ENCODE peak calls at places on chromosomes 12 and 14, in ten cellular contexts. One of them, this sample, is unnamed.

GRCh38 chr12:79935624-79936040 is 735 bp upstream of the PPP1R12A start:
- DNase-seq in activated T-helper 9 cell treated with anti-CD3 and anti-CD28 coated beads, Interleukin-2, amount 50 U/mL, for 16 hours: no peak
- DNase-seq in stimulated activated CD4-positive, alpha-beta T cell treated with anti-CD3 and anti-CD28 coated beads, Interleukin-12 subunit alpha, Interleukin-12 subunit beta, amount 100 ng/mL, for 48 hours: no peak
- DNase-seq in IMR-90: peak
- DNase-seq in AG04449: no peak
- DNase-seq in tibial artery: no peak
- DNase-seq in left lung: no peak
- DNase-seq in kidney tubule cell: peak
- DNase-seq in NCI-H1105: no peak
- DNase-seq in thyroid gland: peak
- DNase-seq in this sample: no peak

GRCh38 chr14:73027984-73028383 is 1.1 kb upstream of the ZFYVE1 start:
- DNase-seq in tibial artery: no peak
- DNase-seq in left lung: no peak
- DNase-seq in IMR-90: no peak
- DNase-seq in kidney tubule cell: no peak
- DNase-seq in thyroid gland: no peak
- DNase-seq in NCI-H1105: no peak
- DNase-seq in AG04449: no peak
- DNase-seq in activated T-helper 9 cell treated with anti-CD3 and anti-CD28 coated beads, Interleukin-2, amount 50 U/mL, for 16 hours: no peak
- DNase-seq in stimulated activated CD4-positive, alpha-beta T cell treated with anti-CD3 and anti-CD28 coated beads, Interleukin-12 subunit alpha, Interleukin-12 subunit beta, amount 100 ng/mL, for 48 hours: no peak
- DNase-seq in this sample: no peak

GRCh38 chr12:46491548-46491947 is 119.0 kb upstream of the SLC38A2 start:
- DNase-seq in kidney tubule cell: no peak
- DNase-seq in AG04449: no peak
- DNase-seq in thyroid gland: no peak
- DNase-seq in activated T-helper 9 cell treated with anti-CD3 and anti-CD28 coated beads, Interleukin-2, amount 50 U/mL, for 16 hours: no peak
- DNase-seq in stimulated activated CD4-positive, alpha-beta T cell treated with anti-CD3 and anti-CD28 coated beads, Interleukin-12 subunit alpha, Interleukin-12 subunit beta, amount 100 ng/mL, for 48 hours: no peak
- DNase-seq in IMR-90: no peak
- DNase-seq in tibial artery: no peak
- DNase-seq in left lung: no peak
- DNase-seq in NCI-H1105: no peak
- DNase-seq in this sample: no peak

GRCh38 chr12:54259194-54260011 is 20.5 kb downstream of the CBX5 start:
- DNase-seq in left lung: peak
- DNase-seq in tibial artery: peak
- DNase-seq in activated T-helper 9 cell treated with anti-CD3 and anti-CD28 coated beads, Interleukin-2, amount 50 U/mL, for 16 hours: no peak
- DNase-seq in thyroid gland: peak
- DNase-seq in NCI-H1105: peak
- DNase-seq in AG04449: no peak
- DNase-seq in kidney tubule cell: peak
- DNase-seq in stimulated activated CD4-positive, alpha-beta T cell treated with anti-CD3 and anti-CD28 coated beads, Interleukin-12 subunit alpha, Interleukin-12 subunit beta, amount 100 ng/mL, for 48 hours: no peak
- DNase-seq in IMR-90: peak
- DNase-seq in this sample: no peak

GRCh38 chr12:132617822-132618682 is 524 bp upstream of the P2RX2 start:
- DNase-seq in stimulated activated CD4-positive, alpha-beta T cell treated with anti-CD3 and anti-CD28 coated beads, Interleukin-12 subunit alpha, Interleukin-12 subunit beta, amount 100 ng/mL, for 48 hours: no peak
- DNase-seq in kidney tubule cell: no peak
- DNase-seq in activated T-helper 9 cell treated with anti-CD3 and anti-CD28 coated beads, Interleukin-2, amount 50 U/mL, for 16 hours: no peak
- DNase-seq in AG04449: no peak
- DNase-seq in IMR-90: no peak
- DNase-seq in left lung: no peak
- DNase-seq in thyroid gland: no peak
- DNase-seq in NCI-H1105: no peak
- DNase-seq in tibial artery: no peak
- DNase-seq in this sample: no peak

GRCh38 chr14:53041067-53041466 is 90.2 kb upstream of the FERMT2 start:
- DNase-seq in IMR-90: no peak
- DNase-seq in left lung: no peak
- DNase-seq in AG04449: no peak
- DNase-seq in activated T-helper 9 cell treated with anti-CD3 and anti-CD28 coated beads, Interleukin-2, amount 50 U/mL, for 16 hours: no peak
- DNase-seq in kidney tubule cell: no peak
- DNase-seq in thyroid gland: no peak
- DNase-seq in NCI-H1105: no peak
- DNase-seq in stimulated activated CD4-positive, alpha-beta T cell treated with anti-CD3 and anti-CD28 coated beads, Interleukin-12 subunit alpha, Interleukin-12 subunit beta, amount 100 ng/mL, for 48 hours: no peak
- DNase-seq in tibial artery: no peak
- DNase-seq in this sample: no peak

GRCh38 chr12:104751024-104751570 is 207.0 kb downstream of the SLC41A2 start:
- DNase-seq in IMR-90: no peak
- DNase-seq in activated T-helper 9 cell treated with anti-CD3 and anti-CD28 coated beads, Interleukin-2, amount 50 U/mL, for 16 hours: no peak
- DNase-seq in left lung: no peak
- DNase-seq in thyroid gland: no peak
- DNase-seq in stimulated activated CD4-positive, alpha-beta T cell treated with anti-CD3 and anti-CD28 coated beads, Interleukin-12 subunit alpha, Interleukin-12 subunit beta, amount 100 ng/mL, for 48 hours: no peak
- DNase-seq in AG04449: no peak
- DNase-seq in tibial artery: no peak
- DNase-seq in kidney tubule cell: no peak
- DNase-seq in NCI-H1105: no peak
- DNase-seq in this sample: no peak

GRCh38 chr14:74763803-74764531 is 851 bp downstream of the YLPM1 start:
- DNase-seq in stimulated activated CD4-positive, alpha-beta T cell treated with anti-CD3 and anti-CD28 coated beads, Interleukin-12 subunit alpha, Interleukin-12 subunit beta, amount 100 ng/mL, for 48 hours: no peak
- DNase-seq in kidney tubule cell: peak
- DNase-seq in tibial artery: peak
- DNase-seq in left lung: peak
- DNase-seq in AG04449: no peak
- DNase-seq in activated T-helper 9 cell treated with anti-CD3 and anti-CD28 coated beads, Interleukin-2, amount 50 U/mL, for 16 hours: no peak
- DNase-seq in NCI-H1105: peak
- DNase-seq in thyroid gland: peak
- DNase-seq in IMR-90: peak
- DNase-seq in this sample: no peak

GRCh38 chr12:80196419-80196818 is 97.1 kb downstream of the OTOGL start:
- DNase-seq in IMR-90: no peak
- DNase-seq in tibial artery: no peak
- DNase-seq in thyroid gland: no peak
- DNase-seq in activated T-helper 9 cell treated with anti-CD3 and anti-CD28 coated beads, Interleukin-2, amount 50 U/mL, for 16 hours: no peak
- DNase-seq in left lung: no peak
- DNase-seq in AG04449: no peak
- DNase-seq in kidney tubule cell: no peak
- DNase-seq in stimulated activated CD4-positive, alpha-beta T cell treated with anti-CD3 and anti-CD28 coated beads, Interleukin-12 subunit alpha, Interleukin-12 subunit beta, amount 100 ng/mL, for 48 hours: no peak
- DNase-seq in NCI-H1105: no peak
- DNase-seq in this sample: no peak

GRCh38 chr12:2348477-2348852 is 295.7 kb downstream of the CACNA1C start:
- DNase-seq in left lung: no peak
- DNase-seq in AG04449: no peak
- DNase-seq in kidney tubule cell: no peak
- DNase-seq in stimulated activated CD4-positive, alpha-beta T cell treated with anti-CD3 and anti-CD28 coated beads, Interleukin-12 subunit alpha, Interleukin-12 subunit beta, amount 100 ng/mL, for 48 hours: no peak
- DNase-seq in NCI-H1105: no peak
- DNase-seq in thyroid gland: no peak
- DNase-seq in activated T-helper 9 cell treated with anti-CD3 and anti-CD28 coated beads, Interleukin-2, amount 50 U/mL, for 16 hours: no peak
- DNase-seq in IMR-90: peak
- DNase-seq in tibial artery: no peak
- DNase-seq in this sample: no peak

GRCh38 chr12:12723147-12723680 is 6.0 kb downstream of the CDKN1B start:
- DNase-seq in activated T-helper 9 cell treated with anti-CD3 and anti-CD28 coated beads, Interleukin-2, amount 50 U/mL, for 16 hours: no peak
- DNase-seq in kidney tubule cell: peak
- DNase-seq in AG04449: no peak
- DNase-seq in tibial artery: no peak
- DNase-seq in NCI-H1105: no peak
- DNase-seq in stimulated activated CD4-positive, alpha-beta T cell treated with anti-CD3 and anti-CD28 coated beads, Interleukin-12 subunit alpha, Interleukin-12 subunit beta, amount 100 ng/mL, for 48 hours: no peak
- DNase-seq in thyroid gland: no peak
- DNase-seq in IMR-90: peak
- DNase-seq in left lung: no peak
- DNase-seq in this sample: no peak

GRCh38 chr12:19234991-19235876 is 105.7 kb downstream of the PLEKHA5 start:
- DNase-seq in NCI-H1105: no peak
- DNase-seq in left lung: no peak
- DNase-seq in activated T-helper 9 cell treated with anti-CD3 and anti-CD28 coated beads, Interleukin-2, amount 50 U/mL, for 16 hours: no peak
- DNase-seq in IMR-90: peak
- DNase-seq in kidney tubule cell: peak
- DNase-seq in tibial artery: no peak
- DNase-seq in thyroid gland: no peak
- DNase-seq in AG04449: no peak
- DNase-seq in stimulated activated CD4-positive, alpha-beta T cell treated with anti-CD3 and anti-CD28 coated beads, Interleukin-12 subunit alpha, Interleukin-12 subunit beta, amount 100 ng/mL, for 48 hours: no peak
- DNase-seq in this sample: no peak

This sample was measured in cardiac septum.